ENCODE peak calls at places on chromosomes 16 and 17, in four cellular contexts. H is left ventricle myocardium inferior, P is right lobe of liver, O is A549. F is an unnamed sample. For H3K4me1, the result is how much of the 10 kb centered on the place peaks cover.

GRCh38 chr17:36144014-36144413 is 32.4 kb downstream of the TBC1D3B start:
- DNase-seq in H (no peak), P (no peak), O (no peak), F (no peak)

GRCh38 chr17:40664582-40665333 is at the start of gene KRT222:
- DNase-seq in H (no peak), P (no peak), O (no peak), F (no peak)

GRCh38 chr17:80474933-80475915 is 1.2 kb downstream of the NPTX1 start:
- DNase-seq in H (no peak), P (no peak), O (peak), F (no peak)

GRCh38 chr17:60094754-60095153 is 16.0 kb upstream of the HEATR6 start:
- DNase-seq in H (no peak), P (no peak), O (no peak), F (no peak)

GRCh38 chr16:70438325-70438982 is 446 bp downstream of the ST3GAL2 start:
- DNase-seq in H (peak), P (peak), O (no peak), F (peak)

GRCh38 chr16:48862087-48862532 is 252.1 kb upstream of the N4BP1 start:
- DNase-seq in H (no peak), P (no peak), O (peak), F (no peak)

GRCh38 chr16:66199189-66199588 is 167.3 kb upstream of the CDH5 start:
- DNase-seq in H (no peak), P (peak), O (no peak), F (no peak)

GRCh38 chr17:50187741-50188520 is 13.5 kb downstream of the COL1A1 start:
- DNase-seq in H (no peak), P (no peak), O (no peak), F (no peak)

GRCh38 chr16:19524866-19525723 is 1.4 kb downstream of the CCP110 start:
- DNase-seq in H (no peak), P (no peak), O (no peak), F (no peak)

GRCh38 chr17:64773386-64773835 is 111.3 kb upstream of the SMURF2 start:
- DNase-seq in H (no peak), P (no peak), O (no peak), F (no peak)

GRCh38 chr16:68021490-68021889 is 1.5 kb downstream of the DDX28 start:
- DNase-seq in H (no peak), P (no peak), O (no peak), F (no peak)

GRCh38 chr16:81739503-81739902 is 39.6 kb upstream of the PLCG2 start:
- DNase-seq in H (no peak), P (no peak), O (no peak), F (no peak)

GRCh38 chr16:82726306-82726705 is 99.5 kb downstream of the CDH13 start:
- DNase-seq in H (no peak), P (no peak), O (no peak), F (no peak)

GRCh38 chr16:21158208-21159110 is at the start of gene LDAF1:
- DNase-seq in H (peak), P (peak), O (peak), F (peak)

GRCh38 chr16:72312862-72313261 is 140.9 kb upstream of the PMFBP1 start:
- DNase-seq in H (no peak), P (no peak), O (no peak), F (no peak)

GRCh38 chr16:55505333-55506015 is 3.4 kb upstream of the LPCAT2 start:
- DNase-seq in H (no peak), P (no peak), O (no peak), F (no peak)

GRCh38 chr16:1550696-1551095 is 17.2 kb downstream of the TMEM204 start:
- DNase-seq in H (no peak), P (no peak), O (no peak), F (no peak)

GRCh38 chr16:54584121-54584520 is 297.5 kb upstream of the IRX3 start:
- DNase-seq in H (no peak), P (no peak), O (no peak), F (no peak)

GRCh38 chr17:79237448-79238053 is 162.9 kb downstream of the ENGASE start:
- DNase-seq in H (no peak), P (no peak), O (no peak), F (no peak)

GRCh38 chr17:76085731-76086366 is 6.9 kb downstream of the ZACN start:
- DNase-seq in H (no peak), P (no peak), O (no peak), F (no peak)

GRCh38 chr16:569445-570254 is at the start of gene PIGQ:
- DNase-seq in H (peak), P (peak), O (peak), F (peak)

GRCh38 chr17:75795820-75796607 is 11.4 kb downstream of the UNK start:
- DNase-seq in H (no peak), P (no peak), O (no peak), F (no peak)

GRCh38 chr17:8955560-8955959 is 9.9 kb downstream of the PIK3R5 start:
- DNase-seq in H (no peak), P (no peak), O (no peak), F (no peak)

GRCh38 chr16:324451-325334 is 27.8 kb downstream of the AXIN1 start:
- DNase-seq in H (peak), P (no peak), O (no peak), F (no peak)

GRCh38 chr17:69103557-69104233 is 38.0 kb downstream of the ABCA6 start:
- DNase-seq in H (no peak), P (no peak), O (no peak), F (no peak)

GRCh38 chr17:72466606-72467005 is 345.8 kb downstream of the SOX9 start:
- DNase-seq in H (no peak), P (no peak), O (no peak), F (no peak)
- H3K4me1 ChIP-seq in H (under half), P (under half), O (half or more), F (under half)

GRCh38 chr16:3496386-3496785 is 1.1 kb upstream of the C16orf90 start:
- DNase-seq in H (no peak), P (no peak), O (no peak), F (no peak)

GRCh38 chr16:3498988-3499387 is 1.8 kb upstream of the CLUAP1 start:
- DNase-seq in H (no peak), P (no peak), O (no peak), F (no peak)

GRCh38 chr16:3495166-3495565 is at the start of gene C16orf90:
- DNase-seq in H (no peak), P (no peak), O (no peak), F (no peak)

GRCh38 chr16:3494574-3494973 is 715 bp downstream of the C16orf90 start:
- DNase-seq in H (no peak), P (no peak), O (no peak), F (no peak)

GRCh38 chr16:3497771-3498170 is 2.5 kb upstream of the C16orf90 start:
- DNase-seq in H (no peak), P (no peak), O (no peak), F (no peak)
- TF ChIP-seq CTCF in H (no peak), P (no peak), O (no peak), F (no peak)

DNA sequence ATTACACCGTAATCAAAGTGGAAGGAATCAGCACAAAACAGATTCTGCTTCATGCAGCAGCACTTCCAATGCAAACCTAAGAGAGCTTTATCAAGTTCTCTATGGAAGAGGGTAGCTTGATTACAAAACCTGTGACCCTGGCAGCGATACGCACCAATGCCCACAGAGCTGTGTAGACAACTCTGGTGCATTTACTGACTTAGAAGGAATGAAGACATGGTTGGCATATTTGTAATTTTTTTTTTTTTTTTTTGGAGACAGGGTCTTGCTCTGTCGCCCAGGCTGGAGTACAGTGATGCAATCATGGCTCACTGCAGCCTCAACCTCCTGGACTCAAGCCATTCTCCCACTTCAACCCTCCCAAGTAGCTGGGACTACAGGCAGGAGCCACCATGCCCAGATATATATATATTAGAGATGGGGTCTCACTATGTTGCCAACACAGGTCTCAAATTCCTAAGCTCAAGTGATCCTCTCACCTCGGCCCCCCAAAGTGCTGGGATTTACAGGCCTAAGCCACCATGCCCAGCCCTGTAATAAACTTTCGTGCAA is 49.4 kb downstream of the XPO6 start:
- DNase-seq in H (no peak), P (no peak), O (no peak), F (no peak)
- H3K4me1 ChIP-seq in H (under half), P (under half), O (under half), F (under half)

GRCh38 chr17:48816774-48817590 is at the start of gene TTLL6:
- DNase-seq in H (peak), P (peak), O (peak), F (peak)

GRCh38 chr17:48816438-48816773 is 623 bp downstream of the TTLL6 start:
- DNase-seq in H (no peak), P (no peak), O (no peak), F (no peak)

GRCh38 chr17:48818361-48818841 is 1.4 kb upstream of the TTLL6 start:
- DNase-seq in H (no peak), P (no peak), O (no peak), F (no peak)

GRCh38 chr17:48812001-48812400 is 5.0 kb downstream of the TTLL6 start:
- DNase-seq in H (no peak), P (no peak), O (no peak), F (no peak)

DNA sequence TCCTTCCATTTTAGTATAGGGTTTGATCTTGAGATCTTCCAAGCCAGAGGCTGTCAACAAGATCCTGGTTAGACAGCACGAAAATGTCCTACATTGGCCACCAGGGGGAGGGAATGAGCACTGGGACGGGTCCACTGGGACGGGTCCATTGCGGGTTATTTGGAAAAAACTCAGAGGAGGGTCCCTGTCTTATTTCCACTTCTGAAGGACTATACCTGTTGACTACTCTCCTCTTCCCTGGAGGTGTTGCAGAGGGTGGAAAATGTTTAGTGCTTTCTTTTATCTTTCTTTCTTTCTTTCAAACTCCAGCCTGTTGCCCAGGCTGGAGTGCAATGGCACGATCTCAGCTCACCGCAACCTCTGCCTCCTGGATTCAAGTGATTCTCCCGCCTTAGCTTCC is 2.5 kb downstream of the TTLL6 start:
- DNase-seq in H (peak), P (peak), O (peak), F (no peak)
- TF ChIP-seq CTCF in H (peak), P (peak), O (peak), F (peak)

GRCh38 chr17:81740395-81740961 is 28.4 kb downstream of the SLC25A10 start:
- DNase-seq in H (no peak), P (peak), O (no peak), F (no peak)
- H3K4me1 ChIP-seq in H (under half), P (under half), O (under half), F (under half)

GRCh38 chr16:13427943-13428342 is 492.0 kb upstream of the ERCC4 start:
- DNase-seq in H (no peak), P (no peak), O (no peak), F (no peak)
- TF ChIP-seq CTCF in H (no peak), P (no peak), O (no peak), F (no peak)

GRCh38 chr17:82503094-82503727 is 16.3 kb upstream of the FOXK2 start:
- DNase-seq in H (no peak), P (no peak), O (no peak), F (no peak)
- H3K4me1 ChIP-seq in H (under half), P (under half), O (under half), F (under half)

F was measured in left lung.